ENCODE peak calls at places on chromosomes 4 and X, in six cellular contexts. J is activated T-helper 1 cell treated with anti-CD3 and anti-CD28 coated beads, Interleukin-2, amount 50 U/mL, for 16 hours; N is activated T-cell treated with anti-CD3 and anti-CD28 coated beads for 1 hour; P is left lung; Q is AG09309; L is heart right ventricle. K is an unnamed sample.

GRCh38 chr4:152535236-152535902 is 523 bp downstream of the FBXW7 start:
- DNase-seq in N (peak), J (no peak), P (peak), L (no peak), Q (no peak), K (peak)

GRCh38 chr4:38523054-38523453 is 140.9 kb upstream of the KLF3 start:
- DNase-seq in J (no peak), P (no peak), L (peak), Q (no peak), N (no peak), K (no peak)

GRCh38 chr4:84319124-84319523 is 180.0 kb downstream of the NKX6-1 start:
- DNase-seq in N (no peak), P (no peak), Q (peak), J (no peak), L (no peak), K (no peak)

GRCh38 chr4:156779774-156780173 is 191.8 kb downstream of the PDGFC start:
- DNase-seq in Q (no peak), L (no peak), J (no peak), N (no peak), P (no peak), K (no peak)

GRCh38 chr4:55729306-55730142 is 90.1 kb upstream of the EXOC1L start:
- DNase-seq in P (no peak), J (no peak), L (no peak), Q (no peak), N (no peak), K (no peak)

GRCh38 chr4:168797176-168797575 is 212.9 kb downstream of the CBR4 start:
- DNase-seq in L (no peak), J (no peak), N (no peak), Q (peak), P (no peak), K (no peak)

GRCh38 chr4:141455651-141456050 is 180.7 kb upstream of the IL15 start:
- DNase-seq in P (no peak), L (no peak), J (no peak), N (no peak), Q (no peak), K (no peak)

GRCh38 chr4:7435411-7436095 is 823 bp upstream of the PSAPL1 start:
- DNase-seq in P (peak), J (no peak), L (no peak), N (no peak), Q (no peak), K (no peak)

GRCh38 chrX:40418413-40419195 is 162.2 kb upstream of the ATP6AP2 start:
- DNase-seq in Q (no peak), J (no peak), L (no peak), N (no peak), P (no peak), K (no peak)

GRCh38 chrX:36431819-36432218 is 512.3 kb downstream of the CFAP47 start:
- DNase-seq in P (no peak), Q (no peak), L (no peak), J (no peak), N (no peak), K (no peak)

GRCh38 chrX:15242899-15243555 is 26.9 kb downstream of the ASB9 start:
- DNase-seq in N (peak), Q (peak), P (no peak), L (no peak), J (no peak), K (no peak)

GRCh38 chrX:13938053-13938765 is 91.5 kb downstream of the GEMIN8 start:
- DNase-seq in L (peak), J (no peak), N (no peak), Q (no peak), P (peak), K (no peak)

K was measured in activated CD8-positive, alpha-beta memory T cell treated with anti-CD3 and anti-CD28 coated beads for 1 hour.